ENCODE peak calls at places on chromosome 21, in eight cellular contexts. P is stimulated activated CD4-positive, alpha-beta T cell treated with anti-CD3 and anti-CD28 coated beads, Interleukin-4, amount 100 ng/mL, for 1 hour; Z is activated T-cell treated with anti-CD3 and anti-CD28 coated beads, Interleukin-2, amount 50 U/mL, for 48 hours; I is pons; Y is stimulated activated CD8-positive, alpha-beta memory T cell treated with anti-CD3 and anti-CD28 coated beads, Interleukin-7, amount 100 ng/mL, for 48 hours; K is SW480; L is MCF 10A; C is fibroblast of gingiva. H is an unnamed sample.

GRCh38 chr21:35461700-35462099 is 412.6 kb upstream of the RUNX1 start:
- DNase-seq in P (no peak), Z (no peak), I (no peak), Y (no peak), K (no peak), L (no peak), C (no peak), H (no peak)

GRCh38 chr21:15015622-15016471 is 49.0 kb downstream of the NRIP1 start:
- DNase-seq in P (no peak), Z (no peak), I (no peak), Y (no peak), K (no peak), L (peak), C (peak), H (no peak)

GRCh38 chr21:39114871-39115658 is 68.2 kb downstream of the PSMG1 start:
- DNase-seq in P (no peak), Z (no peak), I (no peak), Y (no peak), K (no peak), L (peak), C (no peak), H (no peak)

GRCh38 chr21:41358193-41359166 is 3.3 kb upstream of the MX2 start:
- DNase-seq in P (no peak), Z (no peak), I (no peak), Y (no peak), K (no peak), L (no peak), C (no peak), H (no peak)

GRCh38 chr21:22813201-22813600 is 1815.0 kb downstream of the NCAM2 start:
- DNase-seq in P (no peak), Z (no peak), I (no peak), Y (no peak), K (no peak), L (no peak), C (no peak), H (no peak)

GRCh38 chr21:45280969-45281368 is 6.7 kb downstream of the POFUT2 start:
- DNase-seq in P (no peak), Z (no peak), I (no peak), Y (no peak), K (no peak), L (no peak), C (no peak), H (no peak)

GRCh38 chr21:31732538-31732864 is 583 bp upstream of the SCAF4 start:
- DNase-seq in P (no peak), Z (no peak), I (peak), Y (no peak), K (no peak), L (no peak), C (no peak), H (no peak)

GRCh38 chr21:35231115-35231514 is 182.0 kb upstream of the RUNX1 start:
- DNase-seq in P (no peak), Z (no peak), I (no peak), Y (no peak), K (peak), L (peak), C (no peak), H (no peak)